ENCODE peak calls at places on chromosomes 1 and 21, in four cellular contexts. M is stimulated activated CD4-positive, alpha-beta T cell treated with anti-CD3 and anti-CD28 coated beads, Interleukin-1b, Interleukin-23, amount 100 ng/mL, for 1 hour; E is NCI-H1092 treated with DMSO at 0.1 percent for 48 hours; R is AG04450. X is an unnamed sample.

GRCh38 chr1:154765970-154766369 is 104.1 kb downstream of the KCNN3 start:
- DNase-seq in M (no peak), E (peak), R (no peak), X (no peak)

GRCh38 chr21:45002381-45003204 is 62.8 kb downstream of the SLX9 start:
- DNase-seq in M (no peak), E (no peak), R (no peak), X (no peak)

GRCh38 chr21:29513535-29513934 is 214.8 kb downstream of the BACH1 start:
- DNase-seq in M (no peak), E (no peak), R (no peak), X (no peak)

GRCh38 chr1:227729881-227730629 is 5.0 kb downstream of the JMJD4 start:
- DNase-seq in M (no peak), E (peak), R (peak), X (no peak)

GRCh38 chr1:77900687-77901293 is 12.4 kb downstream of the NEXN start:
- DNase-seq in M (no peak), E (peak), R (no peak), X (no peak)

GRCh38 chr1:21225065-21225464 is 48.4 kb upstream of the EIF4G3 start:
- DNase-seq in M (no peak), E (no peak), R (no peak), X (no peak)

GRCh38 chr1:223197923-223198627 is 55.0 kb upstream of the TLR5 start:
- DNase-seq in M (no peak), E (no peak), R (no peak), X (no peak)

GRCh38 chr21:33541105-33541711 is 709 bp downstream of the GART start:
- DNase-seq in M (no peak), E (no peak), R (no peak), X (no peak)

GRCh38 chr1:208159542-208160258 is 84.5 kb downstream of the PLXNA2 start:
- DNase-seq in M (no peak), E (peak), R (peak), X (no peak)

GRCh38 chr1:106134561-106134960 is 921.9 kb upstream of the PRMT6 start:
- DNase-seq in M (no peak), E (no peak), R (no peak), X (no peak)

GRCh38 chr1:21906173-21907078 is 30.7 kb downstream of the HSPG2 start:
- DNase-seq in M (no peak), E (no peak), R (no peak), X (no peak)

GRCh38 chr1:193211539-193211938 is 25.1 kb upstream of the B3GALT2 start:
- DNase-seq in M (no peak), E (no peak), R (peak), X (no peak)

GRCh38 chr21:35909456-35910178 is 150.7 kb downstream of the SETD4 start:
- DNase-seq in M (no peak), E (no peak), R (no peak), X (no peak)

GRCh38 chr1:25182629-25183028 is 49.7 kb downstream of the SYF2 start:
- DNase-seq in M (no peak), E (no peak), R (peak), X (no peak)

GRCh38 chr1:30465096-30465495 is 258.3 kb downstream of the MATN1 start:
- DNase-seq in M (no peak), E (no peak), R (no peak), X (no peak)

GRCh38 chr1:246317723-246318359 is 189.2 kb downstream of the SMYD3 start:
- DNase-seq in M (no peak), E (no peak), R (no peak), X (no peak)

GRCh38 chr1:216193839-216194443 is 229.3 kb downstream of the USH2A start:
- DNase-seq in M (no peak), E (peak), R (no peak), X (no peak)

GRCh38 chr1:24995121-24995520 is 65.0 kb upstream of the RUNX3 start:
- DNase-seq in M (no peak), E (no peak), R (no peak), X (no peak)

GRCh38 chr1:204410764-204411450 is 710 bp downstream of the PPP1R15B start:
- DNase-seq in M (no peak), E (peak), R (no peak), X (peak)

GRCh38 chr1:2532485-2533160 is 2.6 kb upstream of the HES5 start:
- DNase-seq in M (no peak), E (no peak), R (no peak), X (no peak)